ENCODE peak calls at places on chromosomes 4 and X, in eight cellular contexts. One of them, this sample, is unnamed.

GRCh38 chr4:49044270-49044669 is 58.2 kb downstream of the CWH43 start:
- DNase-seq in stimulated activated CD4-positive, alpha-beta T cell treated with anti-CD3 and anti-CD28 coated beads, Interleukin-1b, Interleukin-23, amount 100 ng/mL, for 24 hours: no peak
- DNase-seq in right lobe of liver: no peak
- DNase-seq in activated T-cell treated with anti-CD3 and anti-CD28 coated beads for 24 hours: no peak
- DNase-seq in dermis microvascular lymphatic vessel endothelial cell: no peak
- DNase-seq in NB4: peak
- DNase-seq in NCI-H526: no peak
- DNase-seq in foreskin fibroblast: no peak
- DNase-seq in this sample: no peak

GRCh38 chr4:4585012-4585670 is 43.3 kb upstream of the STX18 start:
- DNase-seq in foreskin fibroblast: peak
- DNase-seq in dermis microvascular lymphatic vessel endothelial cell: no peak
- DNase-seq in stimulated activated CD4-positive, alpha-beta T cell treated with anti-CD3 and anti-CD28 coated beads, Interleukin-1b, Interleukin-23, amount 100 ng/mL, for 24 hours: no peak
- DNase-seq in NB4: no peak
- DNase-seq in NCI-H526: no peak
- DNase-seq in right lobe of liver: no peak
- DNase-seq in activated T-cell treated with anti-CD3 and anti-CD28 coated beads for 24 hours: no peak
- DNase-seq in this sample: no peak

GRCh38 chr4:110787109-110787508 is 164.2 kb upstream of the PITX2 start:
- DNase-seq in NCI-H526: no peak
- DNase-seq in stimulated activated CD4-positive, alpha-beta T cell treated with anti-CD3 and anti-CD28 coated beads, Interleukin-1b, Interleukin-23, amount 100 ng/mL, for 24 hours: no peak
- DNase-seq in foreskin fibroblast: peak
- DNase-seq in activated T-cell treated with anti-CD3 and anti-CD28 coated beads for 24 hours: no peak
- DNase-seq in right lobe of liver: no peak
- DNase-seq in NB4: no peak
- DNase-seq in dermis microvascular lymphatic vessel endothelial cell: no peak
- DNase-seq in this sample: no peak

GRCh38 chr4:184475096-184475461 is 729 bp upstream of the IRF2 start:
- DNase-seq in NB4: peak
- DNase-seq in foreskin fibroblast: peak
- DNase-seq in activated T-cell treated with anti-CD3 and anti-CD28 coated beads for 24 hours: peak
- DNase-seq in dermis microvascular lymphatic vessel endothelial cell: no peak
- DNase-seq in stimulated activated CD4-positive, alpha-beta T cell treated with anti-CD3 and anti-CD28 coated beads, Interleukin-1b, Interleukin-23, amount 100 ng/mL, for 24 hours: peak
- DNase-seq in NCI-H526: no peak
- DNase-seq in right lobe of liver: peak
- DNase-seq in this sample: peak

GRCh38 chr4:27524224-27524623 is 663.6 kb downstream of the STIM2 start:
- DNase-seq in dermis microvascular lymphatic vessel endothelial cell: no peak
- DNase-seq in NCI-H526: no peak
- DNase-seq in foreskin fibroblast: peak
- DNase-seq in activated T-cell treated with anti-CD3 and anti-CD28 coated beads for 24 hours: no peak
- DNase-seq in right lobe of liver: no peak
- DNase-seq in stimulated activated CD4-positive, alpha-beta T cell treated with anti-CD3 and anti-CD28 coated beads, Interleukin-1b, Interleukin-23, amount 100 ng/mL, for 24 hours: no peak
- DNase-seq in NB4: no peak
- DNase-seq in this sample: no peak

GRCh38 chrX:72295745-72296144 is 10.0 kb downstream of the CITED1 start:
- DNase-seq in NCI-H526: no peak
- DNase-seq in activated T-cell treated with anti-CD3 and anti-CD28 coated beads for 24 hours: no peak
- DNase-seq in NB4: no peak
- DNase-seq in right lobe of liver: no peak
- DNase-seq in dermis microvascular lymphatic vessel endothelial cell: no peak
- DNase-seq in foreskin fibroblast: no peak
- DNase-seq in stimulated activated CD4-positive, alpha-beta T cell treated with anti-CD3 and anti-CD28 coated beads, Interleukin-1b, Interleukin-23, amount 100 ng/mL, for 24 hours: no peak
- DNase-seq in this sample: no peak

GRCh38 chrX:16892504-16893362 is 22.6 kb upstream of the RBBP7 start:
- DNase-seq in foreskin fibroblast: peak
- DNase-seq in stimulated activated CD4-positive, alpha-beta T cell treated with anti-CD3 and anti-CD28 coated beads, Interleukin-1b, Interleukin-23, amount 100 ng/mL, for 24 hours: peak
- DNase-seq in right lobe of liver: peak
- DNase-seq in dermis microvascular lymphatic vessel endothelial cell: peak
- DNase-seq in NCI-H526: peak
- DNase-seq in NB4: peak
- DNase-seq in activated T-cell treated with anti-CD3 and anti-CD28 coated beads for 24 hours: peak
- DNase-seq in this sample: peak

GRCh38 chrX:50805316-50805715 is 8.7 kb downstream of the SHROOM4 start:
- DNase-seq in stimulated activated CD4-positive, alpha-beta T cell treated with anti-CD3 and anti-CD28 coated beads, Interleukin-1b, Interleukin-23, amount 100 ng/mL, for 24 hours: no peak
- DNase-seq in NCI-H526: no peak
- DNase-seq in right lobe of liver: no peak
- DNase-seq in NB4: no peak
- DNase-seq in foreskin fibroblast: no peak
- DNase-seq in activated T-cell treated with anti-CD3 and anti-CD28 coated beads for 24 hours: no peak
- DNase-seq in dermis microvascular lymphatic vessel endothelial cell: no peak
- DNase-seq in this sample: no peak

GRCh38 chrX:19017271-19017670 is 33.4 kb upstream of the PHKA2 start:
- DNase-seq in stimulated activated CD4-positive, alpha-beta T cell treated with anti-CD3 and anti-CD28 coated beads, Interleukin-1b, Interleukin-23, amount 100 ng/mL, for 24 hours: no peak
- DNase-seq in NCI-H526: peak
- DNase-seq in dermis microvascular lymphatic vessel endothelial cell: no peak
- DNase-seq in right lobe of liver: no peak
- DNase-seq in NB4: peak
- DNase-seq in foreskin fibroblast: peak
- DNase-seq in activated T-cell treated with anti-CD3 and anti-CD28 coated beads for 24 hours: no peak
- DNase-seq in this sample: no peak

GRCh38 chr4:20284990-20285389 is 33.3 kb downstream of the SLIT2 start:
- DNase-seq in activated T-cell treated with anti-CD3 and anti-CD28 coated beads for 24 hours: no peak
- DNase-seq in foreskin fibroblast: peak
- DNase-seq in right lobe of liver: no peak
- DNase-seq in dermis microvascular lymphatic vessel endothelial cell: no peak
- DNase-seq in NCI-H526: no peak
- DNase-seq in stimulated activated CD4-positive, alpha-beta T cell treated with anti-CD3 and anti-CD28 coated beads, Interleukin-1b, Interleukin-23, amount 100 ng/mL, for 24 hours: no peak
- DNase-seq in NB4: no peak
- DNase-seq in this sample: no peak

GRCh38 chr4:108531461-108531860 is 88.9 kb upstream of the RPL34 start:
- DNase-seq in NCI-H526: no peak
- DNase-seq in foreskin fibroblast: no peak
- DNase-seq in NB4: no peak
- DNase-seq in right lobe of liver: no peak
- DNase-seq in dermis microvascular lymphatic vessel endothelial cell: peak
- DNase-seq in stimulated activated CD4-positive, alpha-beta T cell treated with anti-CD3 and anti-CD28 coated beads, Interleukin-1b, Interleukin-23, amount 100 ng/mL, for 24 hours: no peak
- DNase-seq in activated T-cell treated with anti-CD3 and anti-CD28 coated beads for 24 hours: no peak
- DNase-seq in this sample: no peak

GRCh38 chr4:27055226-27055760 is 194.7 kb downstream of the STIM2 start:
- DNase-seq in foreskin fibroblast: no peak
- DNase-seq in right lobe of liver: no peak
- DNase-seq in stimulated activated CD4-positive, alpha-beta T cell treated with anti-CD3 and anti-CD28 coated beads, Interleukin-1b, Interleukin-23, amount 100 ng/mL, for 24 hours: no peak
- DNase-seq in dermis microvascular lymphatic vessel endothelial cell: no peak
- DNase-seq in activated T-cell treated with anti-CD3 and anti-CD28 coated beads for 24 hours: no peak
- DNase-seq in NB4: no peak
- DNase-seq in NCI-H526: no peak
- DNase-seq in this sample: no peak

GRCh38 chrX:63889001-63889400 is 104.0 kb upstream of the ARHGEF9 start:
- DNase-seq in foreskin fibroblast: peak
- DNase-seq in NB4: no peak
- DNase-seq in activated T-cell treated with anti-CD3 and anti-CD28 coated beads for 24 hours: no peak
- DNase-seq in right lobe of liver: no peak
- DNase-seq in NCI-H526: no peak
- DNase-seq in dermis microvascular lymphatic vessel endothelial cell: no peak
- DNase-seq in stimulated activated CD4-positive, alpha-beta T cell treated with anti-CD3 and anti-CD28 coated beads, Interleukin-1b, Interleukin-23, amount 100 ng/mL, for 24 hours: no peak
- DNase-seq in this sample: no peak

GRCh38 chr4:76744253-76744921 is 153.6 kb downstream of the SOWAHB start:
- DNase-seq in stimulated activated CD4-positive, alpha-beta T cell treated with anti-CD3 and anti-CD28 coated beads, Interleukin-1b, Interleukin-23, amount 100 ng/mL, for 24 hours: no peak
- DNase-seq in foreskin fibroblast: peak
- DNase-seq in dermis microvascular lymphatic vessel endothelial cell: no peak
- DNase-seq in NCI-H526: no peak
- DNase-seq in right lobe of liver: no peak
- DNase-seq in activated T-cell treated with anti-CD3 and anti-CD28 coated beads for 24 hours: no peak
- DNase-seq in NB4: no peak
- DNase-seq in this sample: no peak

GRCh38 chr4:173314715-173315114 is 19.4 kb downstream of the HMGB2 start:
- DNase-seq in NCI-H526: no peak
- DNase-seq in dermis microvascular lymphatic vessel endothelial cell: no peak
- DNase-seq in activated T-cell treated with anti-CD3 and anti-CD28 coated beads for 24 hours: no peak
- DNase-seq in NB4: no peak
- DNase-seq in right lobe of liver: no peak
- DNase-seq in stimulated activated CD4-positive, alpha-beta T cell treated with anti-CD3 and anti-CD28 coated beads, Interleukin-1b, Interleukin-23, amount 100 ng/mL, for 24 hours: no peak
- DNase-seq in foreskin fibroblast: no peak
- DNase-seq in this sample: no peak

GRCh38 chr4:146957252-146957651 is 11.6 kb upstream of the TTC29 start:
- DNase-seq in stimulated activated CD4-positive, alpha-beta T cell treated with anti-CD3 and anti-CD28 coated beads, Interleukin-1b, Interleukin-23, amount 100 ng/mL, for 24 hours: no peak
- DNase-seq in NCI-H526: no peak
- DNase-seq in NB4: no peak
- DNase-seq in right lobe of liver: no peak
- DNase-seq in activated T-cell treated with anti-CD3 and anti-CD28 coated beads for 24 hours: no peak
- DNase-seq in foreskin fibroblast: peak
- DNase-seq in dermis microvascular lymphatic vessel endothelial cell: peak
- DNase-seq in this sample: no peak

GRCh38 chrX:132612990-132613564 is 124.2 kb upstream of the MBNL3 start:
- DNase-seq in stimulated activated CD4-positive, alpha-beta T cell treated with anti-CD3 and anti-CD28 coated beads, Interleukin-1b, Interleukin-23, amount 100 ng/mL, for 24 hours: peak
- DNase-seq in NCI-H526: no peak
- DNase-seq in right lobe of liver: peak
- DNase-seq in activated T-cell treated with anti-CD3 and anti-CD28 coated beads for 24 hours: peak
- DNase-seq in foreskin fibroblast: peak
- DNase-seq in NB4: peak
- DNase-seq in dermis microvascular lymphatic vessel endothelial cell: peak
- DNase-seq in this sample: peak

GRCh38 chr4:168717852-168718251 is 221.0 kb downstream of the PALLD start:
- DNase-seq in NB4: no peak
- DNase-seq in stimulated activated CD4-positive, alpha-beta T cell treated with anti-CD3 and anti-CD28 coated beads, Interleukin-1b, Interleukin-23, amount 100 ng/mL, for 24 hours: no peak
- DNase-seq in dermis microvascular lymphatic vessel endothelial cell: no peak
- DNase-seq in NCI-H526: no peak
- DNase-seq in foreskin fibroblast: no peak
- DNase-seq in activated T-cell treated with anti-CD3 and anti-CD28 coated beads for 24 hours: no peak
- DNase-seq in right lobe of liver: no peak
- DNase-seq in this sample: no peak

GRCh38 chr4:120688791-120689190 is 233.7 kb downstream of the PRDM5 start:
- DNase-seq in NCI-H526: no peak
- DNase-seq in NB4: no peak
- DNase-seq in foreskin fibroblast: no peak
- DNase-seq in stimulated activated CD4-positive, alpha-beta T cell treated with anti-CD3 and anti-CD28 coated beads, Interleukin-1b, Interleukin-23, amount 100 ng/mL, for 24 hours: no peak
- DNase-seq in right lobe of liver: no peak
- DNase-seq in dermis microvascular lymphatic vessel endothelial cell: peak
- DNase-seq in activated T-cell treated with anti-CD3 and anti-CD28 coated beads for 24 hours: no peak
- DNase-seq in this sample: no peak

GRCh38 chrX:97429101-97429500 is 545.4 kb downstream of the RPA4 start:
- DNase-seq in foreskin fibroblast: no peak
- DNase-seq in stimulated activated CD4-positive, alpha-beta T cell treated with anti-CD3 and anti-CD28 coated beads, Interleukin-1b, Interleukin-23, amount 100 ng/mL, for 24 hours: no peak
- DNase-seq in NB4: no peak
- DNase-seq in NCI-H526: no peak
- DNase-seq in right lobe of liver: no peak
- DNase-seq in dermis microvascular lymphatic vessel endothelial cell: no peak
- DNase-seq in activated T-cell treated with anti-CD3 and anti-CD28 coated beads for 24 hours: no peak
- DNase-seq in this sample: no peak

GRCh38 chr4:143356493-143356892 is 19.8 kb downstream of the GAB1 start:
- DNase-seq in dermis microvascular lymphatic vessel endothelial cell: no peak
- DNase-seq in right lobe of liver: no peak
- DNase-seq in NB4: no peak
- DNase-seq in stimulated activated CD4-positive, alpha-beta T cell treated with anti-CD3 and anti-CD28 coated beads, Interleukin-1b, Interleukin-23, amount 100 ng/mL, for 24 hours: no peak
- DNase-seq in foreskin fibroblast: no peak
- DNase-seq in NCI-H526: no peak
- DNase-seq in activated T-cell treated with anti-CD3 and anti-CD28 coated beads for 24 hours: no peak
- DNase-seq in this sample: no peak

GRCh38 chrX:84320023-84320422 is 132.0 kb upstream of the RPS6KA6 start:
- DNase-seq in NB4: no peak
- DNase-seq in right lobe of liver: no peak
- DNase-seq in dermis microvascular lymphatic vessel endothelial cell: no peak
- DNase-seq in activated T-cell treated with anti-CD3 and anti-CD28 coated beads for 24 hours: no peak
- DNase-seq in NCI-H526: no peak
- DNase-seq in stimulated activated CD4-positive, alpha-beta T cell treated with anti-CD3 and anti-CD28 coated beads, Interleukin-1b, Interleukin-23, amount 100 ng/mL, for 24 hours: no peak
- DNase-seq in foreskin fibroblast: no peak
- DNase-seq in this sample: no peak

GRCh38 chr4:152735302-152735917 is 44.1 kb downstream of the TIGD4 start:
- DNase-seq in NCI-H526: peak
- DNase-seq in activated T-cell treated with anti-CD3 and anti-CD28 coated beads for 24 hours: no peak
- DNase-seq in stimulated activated CD4-positive, alpha-beta T cell treated with anti-CD3 and anti-CD28 coated beads, Interleukin-1b, Interleukin-23, amount 100 ng/mL, for 24 hours: no peak
- DNase-seq in dermis microvascular lymphatic vessel endothelial cell: no peak
- DNase-seq in NB4: peak
- DNase-seq in foreskin fibroblast: peak
- DNase-seq in right lobe of liver: no peak
- DNase-seq in this sample: no peak

GRCh38 chr4:3520276-3520675 is 11.9 kb downstream of the LRPAP1 start:
- DNase-seq in dermis microvascular lymphatic vessel endothelial cell: no peak
- DNase-seq in activated T-cell treated with anti-CD3 and anti-CD28 coated beads for 24 hours: no peak
- DNase-seq in right lobe of liver: no peak
- DNase-seq in NB4: no peak
- DNase-seq in stimulated activated CD4-positive, alpha-beta T cell treated with anti-CD3 and anti-CD28 coated beads, Interleukin-1b, Interleukin-23, amount 100 ng/mL, for 24 hours: no peak
- DNase-seq in foreskin fibroblast: no peak
- DNase-seq in NCI-H526: no peak
- DNase-seq in this sample: no peak

GRCh38 chrX:79259073-79259689 is 108.0 kb downstream of the ITM2A start:
- DNase-seq in foreskin fibroblast: peak
- DNase-seq in dermis microvascular lymphatic vessel endothelial cell: no peak
- DNase-seq in right lobe of liver: no peak
- DNase-seq in stimulated activated CD4-positive, alpha-beta T cell treated with anti-CD3 and anti-CD28 coated beads, Interleukin-1b, Interleukin-23, amount 100 ng/mL, for 24 hours: no peak
- DNase-seq in activated T-cell treated with anti-CD3 and anti-CD28 coated beads for 24 hours: peak
- DNase-seq in NB4: peak
- DNase-seq in NCI-H526: no peak
- DNase-seq in this sample: no peak

GRCh38 chrX:8748855-8749254 is 16.9 kb upstream of the ANOS1 start:
- DNase-seq in NB4: peak
- DNase-seq in right lobe of liver: no peak
- DNase-seq in stimulated activated CD4-positive, alpha-beta T cell treated with anti-CD3 and anti-CD28 coated beads, Interleukin-1b, Interleukin-23, amount 100 ng/mL, for 24 hours: no peak
- DNase-seq in dermis microvascular lymphatic vessel endothelial cell: no peak
- DNase-seq in NCI-H526: peak
- DNase-seq in activated T-cell treated with anti-CD3 and anti-CD28 coated beads for 24 hours: no peak
- DNase-seq in foreskin fibroblast: peak
- DNase-seq in this sample: no peak

GRCh38 chr4:122456228-122457106 is at the start of gene IL2:
- DNase-seq in stimulated activated CD4-positive, alpha-beta T cell treated with anti-CD3 and anti-CD28 coated beads, Interleukin-1b, Interleukin-23, amount 100 ng/mL, for 24 hours: no peak
- DNase-seq in right lobe of liver: no peak
- DNase-seq in NB4: no peak
- DNase-seq in activated T-cell treated with anti-CD3 and anti-CD28 coated beads for 24 hours: no peak
- DNase-seq in NCI-H526: no peak
- DNase-seq in dermis microvascular lymphatic vessel endothelial cell: no peak
- DNase-seq in foreskin fibroblast: no peak
- DNase-seq in this sample: no peak

GRCh38 chrX:23616361-23616760 is 50.9 kb upstream of the PRDX4 start:
- DNase-seq in right lobe of liver: no peak
- DNase-seq in dermis microvascular lymphatic vessel endothelial cell: no peak
- DNase-seq in foreskin fibroblast: peak
- DNase-seq in activated T-cell treated with anti-CD3 and anti-CD28 coated beads for 24 hours: no peak
- DNase-seq in NCI-H526: no peak
- DNase-seq in NB4: peak
- DNase-seq in stimulated activated CD4-positive, alpha-beta T cell treated with anti-CD3 and anti-CD28 coated beads, Interleukin-1b, Interleukin-23, amount 100 ng/mL, for 24 hours: no peak
- DNase-seq in this sample: no peak

GRCh38 chr4:2079006-2079405 is 19.9 kb downstream of the NAT8L start:
- DNase-seq in foreskin fibroblast: no peak
- DNase-seq in activated T-cell treated with anti-CD3 and anti-CD28 coated beads for 24 hours: no peak
- DNase-seq in stimulated activated CD4-positive, alpha-beta T cell treated with anti-CD3 and anti-CD28 coated beads, Interleukin-1b, Interleukin-23, amount 100 ng/mL, for 24 hours: no peak
- DNase-seq in NB4: no peak
- DNase-seq in dermis microvascular lymphatic vessel endothelial cell: no peak
- DNase-seq in right lobe of liver: no peak
- DNase-seq in NCI-H526: no peak
- DNase-seq in this sample: no peak

GRCh38 chr4:82733636-82734035 is 65.0 kb downstream of the SCD5 start:
- DNase-seq in NB4: no peak
- DNase-seq in dermis microvascular lymphatic vessel endothelial cell: no peak
- DNase-seq in foreskin fibroblast: peak
- DNase-seq in NCI-H526: no peak
- DNase-seq in right lobe of liver: no peak
- DNase-seq in stimulated activated CD4-positive, alpha-beta T cell treated with anti-CD3 and anti-CD28 coated beads, Interleukin-1b, Interleukin-23, amount 100 ng/mL, for 24 hours: no peak
- DNase-seq in activated T-cell treated with anti-CD3 and anti-CD28 coated beads for 24 hours: no peak
- DNase-seq in this sample: no peak

GRCh38 chr4:112865443-112865842 is 184.0 kb upstream of the ANK2 start:
- DNase-seq in activated T-cell treated with anti-CD3 and anti-CD28 coated beads for 24 hours: no peak
- DNase-seq in right lobe of liver: no peak
- DNase-seq in NB4: no peak
- DNase-seq in dermis microvascular lymphatic vessel endothelial cell: no peak
- DNase-seq in foreskin fibroblast: peak
- DNase-seq in NCI-H526: no peak
- DNase-seq in stimulated activated CD4-positive, alpha-beta T cell treated with anti-CD3 and anti-CD28 coated beads, Interleukin-1b, Interleukin-23, amount 100 ng/mL, for 24 hours: no peak
- DNase-seq in this sample: no peak

GRCh38 chrX:56564921-56565861 is 1.8 kb downstream of the UBQLN2 start:
- DNase-seq in NB4: no peak
- DNase-seq in stimulated activated CD4-positive, alpha-beta T cell treated with anti-CD3 and anti-CD28 coated beads, Interleukin-1b, Interleukin-23, amount 100 ng/mL, for 24 hours: no peak
- DNase-seq in right lobe of liver: no peak
- DNase-seq in dermis microvascular lymphatic vessel endothelial cell: no peak
- DNase-seq in activated T-cell treated with anti-CD3 and anti-CD28 coated beads for 24 hours: no peak
- DNase-seq in foreskin fibroblast: peak
- DNase-seq in NCI-H526: no peak
- DNase-seq in this sample: no peak

GRCh38 chrX:12903646-12904045 is 2.8 kb upstream of the TLR8 start:
- DNase-seq in foreskin fibroblast: peak
- DNase-seq in right lobe of liver: no peak
- DNase-seq in NB4: no peak
- DNase-seq in dermis microvascular lymphatic vessel endothelial cell: no peak
- DNase-seq in NCI-H526: no peak
- DNase-seq in activated T-cell treated with anti-CD3 and anti-CD28 coated beads for 24 hours: no peak
- DNase-seq in stimulated activated CD4-positive, alpha-beta T cell treated with anti-CD3 and anti-CD28 coated beads, Interleukin-1b, Interleukin-23, amount 100 ng/mL, for 24 hours: no peak
- DNase-seq in this sample: no peak

GRCh38 chr4:74671074-74671698 is 123.1 kb downstream of the BTC start:
- DNase-seq in NB4: peak
- DNase-seq in activated T-cell treated with anti-CD3 and anti-CD28 coated beads for 24 hours: peak
- DNase-seq in stimulated activated CD4-positive, alpha-beta T cell treated with anti-CD3 and anti-CD28 coated beads, Interleukin-1b, Interleukin-23, amount 100 ng/mL, for 24 hours: peak
- DNase-seq in dermis microvascular lymphatic vessel endothelial cell: peak
- DNase-seq in right lobe of liver: no peak
- DNase-seq in foreskin fibroblast: peak
- DNase-seq in NCI-H526: no peak
- DNase-seq in this sample: no peak